ENCODE peak calls at places on chromosomes 2 and 18, in four cellular contexts. A is breast epithelium, H is K562, I is tibial nerve. U is an unnamed sample.

GRCh38 chr2:221097568-221097915 is 474.6 kb downstream of the EPHA4 start:
- DNase-seq in A (no peak), H (no peak), I (no peak), U (no peak)

GRCh38 chr18:59279722-59280121 is 6.5 kb upstream of the RAX start:
- DNase-seq in A (no peak), H (no peak), I (no peak), U (no peak)

GRCh38 chr2:163191372-163191771 is 352.8 kb upstream of the KCNH7 start:
- DNase-seq in A (no peak), H (peak), I (peak), U (no peak)

GRCh38 chr2:30519796-30520195 is 72.8 kb downstream of the LCLAT1 start:
- DNase-seq in A (no peak), H (no peak), I (no peak), U (no peak)

GRCh38 chr2:178412047-178412446 is 38.9 kb downstream of the PRKRA start:
- DNase-seq in A (no peak), H (no peak), I (no peak), U (no peak)

GRCh38 chr2:234480337-234480736 is 16.5 kb downstream of the ARL4C start:
- DNase-seq in A (no peak), H (no peak), I (no peak), U (no peak)

GRCh38 chr2:48589170-48589767 is 28.4 kb upstream of the GTF2A1L start:
- DNase-seq in A (no peak), H (peak), I (peak), U (no peak)

GRCh38 chr2:96872591-96873349 is 2.9 kb upstream of the SEMA4C start:
- DNase-seq in A (no peak), H (peak), I (no peak), U (no peak)

GRCh38 chr2:17590342-17590911 is 49.9 kb downstream of the VSNL1 start:
- DNase-seq in A (no peak), H (no peak), I (no peak), U (peak)

GRCh38 chr2:62152000-62152399 is 43.9 kb upstream of the B3GNT2 start:
- DNase-seq in A (no peak), H (no peak), I (no peak), U (no peak)

GRCh38 chr18:49768051-49768391 is 45.3 kb downstream of the ACAA2 start:
- DNase-seq in A (peak), H (peak), I (peak), U (no peak)

GRCh38 chr2:238449241-238449640 is 22.5 kb downstream of the ASB1 start:
- DNase-seq in A (no peak), H (no peak), I (no peak), U (no peak)

GRCh38 chr2:233764264-233764663 is 4.2 kb downstream of the UGT1A1 start:
- DNase-seq in A (no peak), H (no peak), I (no peak), U (no peak)

GRCh38 chr2:101887328-101887727 is 104.4 kb upstream of the IL1R2 start:
- DNase-seq in A (no peak), H (no peak), I (peak), U (no peak)

GRCh38 chr2:120576509-120577474 is 158.9 kb upstream of the GLI2 start:
- DNase-seq in A (peak), H (no peak), I (no peak), U (peak)

GRCh38 chr2:127107622-127107999 is 657 bp upstream of the BIN1 start:
- DNase-seq in A (no peak), H (no peak), I (no peak), U (peak)

GRCh38 chr2:69565431-69565839 is 78.1 kb downstream of the AAK1 start:
- DNase-seq in A (no peak), H (peak), I (no peak), U (no peak)

GRCh38 chr18:77876319-77876865 is 626.7 kb downstream of the GALR1 start:
- DNase-seq in A (no peak), H (no peak), I (no peak), U (no peak)

GRCh38 chr18:63452273-63452672 is 24.5 kb upstream of the SERPINB5 start:
- DNase-seq in A (no peak), H (no peak), I (no peak), U (no peak)

GRCh38 chr2:213188533-213188867 is 37.1 kb upstream of the IKZF2 start:
- DNase-seq in A (no peak), H (no peak), I (no peak), U (no peak)
- H3K4me3 ChIP-seq in A (no peak), H (no peak), I (no peak), U (no peak)

DNA sequence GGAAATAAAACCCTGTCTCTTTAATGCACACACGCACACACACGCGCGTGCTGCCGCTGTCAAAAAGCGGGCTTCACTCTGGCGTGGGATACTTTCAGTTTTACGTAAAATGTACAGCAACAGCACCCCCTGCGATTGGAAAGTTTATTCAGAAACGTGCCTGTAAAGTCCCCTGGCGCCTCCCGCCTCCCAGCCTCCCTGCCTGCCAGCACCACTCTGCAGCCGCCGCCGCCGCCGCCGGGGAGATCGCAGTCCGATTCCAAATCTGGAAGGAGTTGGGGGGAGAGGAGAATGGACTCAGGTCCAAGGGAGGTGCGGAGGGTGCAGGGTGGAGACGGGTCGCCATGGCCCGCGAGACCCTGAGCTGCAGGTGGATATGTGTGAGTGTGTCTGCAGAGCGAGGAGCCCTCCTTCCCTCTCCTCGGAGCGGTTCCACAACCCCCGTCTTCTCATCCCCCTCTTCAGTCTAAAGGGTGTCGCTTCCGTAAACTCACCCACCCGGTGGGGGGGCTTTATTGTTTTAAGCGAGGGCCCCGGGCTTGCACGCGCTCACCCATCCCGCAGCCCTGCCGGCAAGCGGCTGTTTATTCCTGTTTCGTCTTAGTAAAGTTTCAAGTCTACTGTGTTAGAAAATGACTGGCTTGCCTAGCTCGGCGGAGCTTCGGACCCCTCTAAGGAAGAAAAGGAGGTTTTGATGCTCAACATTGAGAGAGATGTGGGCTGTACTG is 1.8 kb upstream of the BCL11A start:
- DNase-seq in A (peak), H (peak), I (no peak), U (no peak)
- TF ChIP-seq POLR2A in A (no peak), H (no peak), I (no peak), U (no peak)

GRCh38 chr2:130376433-130377293 is 20.8 kb downstream of the PTPN18 start:
- DNase-seq in A (no peak), H (no peak), I (no peak), U (no peak)
- TF ChIP-seq CTCF in A (no peak), H (peak), I (no peak), U (no peak)

GRCh38 chr2:20650880-20651730 is at the start of gene HS1BP3:
- DNase-seq in A (peak), H (peak), I (peak), U (peak)
- H3K4me3 ChIP-seq in A (peak), H (peak), I (peak), U (peak)

GRCh38 chr2:169824373-169825333 is at the start of gene METTL5:
- DNase-seq in A (peak), H (peak), I (peak), U (peak)
- TF ChIP-seq POLR2A in A (no peak), H (peak), I (peak), U (no peak)

U was measured in lower leg skin.